ENCODE peak calls at places on chromosomes 4 and X, in ten cellular contexts. G is upper lobe of left lung; S is right atrium auricular region; P is upper lobe of right lung; M is CD8-positive, alpha-beta T cell; Z is GM23248; E is body of pancreas; Q is adipocyte; U is kidney; W is aorta. B is an unnamed sample. For H3K36me3, the result is how much of the 10 kb centered on the place peaks cover.

GRCh38 chr4:97924341-97924958 is 218.8 kb downstream of the STPG2 start:
- DNase-seq in W (no peak), U (no peak), P (no peak), S (no peak), Q (no peak), E (no peak), Z (no peak), G (no peak), M (no peak), B (no peak)

GRCh38 chr4:13236485-13236884 is 247.7 kb downstream of the RAB28 start:
- DNase-seq in P (no peak), G (no peak), W (no peak), U (no peak), M (no peak), Z (no peak), E (no peak), Q (no peak), S (no peak), B (no peak)

GRCh38 chrX:51459125-51459524 is 37.3 kb downstream of the NUDT11 start:
- DNase-seq in S (no peak), P (no peak), M (no peak), W (no peak), Z (peak), U (no peak), G (no peak), E (peak), Q (peak), B (peak)

GRCh38 chr4:176475091-176475490 is 155.3 kb downstream of the SPCS3 start:
- DNase-seq in M (no peak), U (no peak), Q (peak), S (no peak), W (no peak), E (no peak), Z (no peak), G (no peak), P (no peak), B (no peak)

GRCh38 chr4:58286335-58286734 is 1176.2 kb upstream of the IGFBP7 start:
- DNase-seq in E (no peak), U (no peak), M (no peak), P (no peak), S (no peak), G (no peak), W (no peak), Q (no peak), Z (no peak), B (no peak)

GRCh38 chrX:124555036-124555595 is 208.8 kb downstream of the SH2D1A start:
- DNase-seq in P (no peak), Z (peak), G (no peak), E (no peak), M (no peak), W (no peak), U (no peak), Q (peak), S (no peak), B (no peak)

GRCh38 chr4:161466321-161466720 is 697.5 kb downstream of the FSTL5 start:
- DNase-seq in U (no peak), S (no peak), Z (no peak), G (no peak), M (no peak), P (no peak), W (no peak), E (no peak), Q (no peak), B (no peak)

GRCh38 chr4:144355809-144356757 is 215.6 kb upstream of the GYPA start:
- DNase-seq in Q (peak), G (no peak), U (no peak), M (no peak), S (no peak), W (no peak), Z (peak), E (no peak), P (no peak), B (peak)

GRCh38 chr4:95548738-95549245 is at the start of gene UNC5C:
- DNase-seq in U (peak), G (peak), W (peak), M (no peak), S (peak), Z (peak), Q (peak), E (peak), P (peak), B (peak)

GRCh38 chrX:71607488-71607887 is 10.8 kb downstream of the CXCR3 start:
- DNase-seq in M (no peak), Q (no peak), G (no peak), S (no peak), U (no peak), E (no peak), W (no peak), P (no peak), Z (no peak), B (no peak)
- H3K36me3 ChIP-seq in M (under half), Q (half or more), G (half or more), S (half or more), U (under half), E (under half), W (under half), P (under half), Z (under half), B (half or more)

GRCh38 chr4:40924793-40925117 is 175.0 kb downstream of the NSUN7 start:
- DNase-seq in P (no peak), S (no peak), G (no peak), Z (no peak), W (no peak), M (no peak), Q (no peak), E (no peak), U (no peak), B (no peak)

GRCh38 chr4:40923326-40924095 is 173.8 kb downstream of the NSUN7 start:
- DNase-seq in Z (no peak), E (peak), W (no peak), P (no peak), G (no peak), M (no peak), S (no peak), Q (no peak), U (no peak), B (no peak)

GRCh38 chr4:40924096-40924792 is 174.5 kb downstream of the NSUN7 start:
- DNase-seq in W (peak), G (peak), Q (peak), P (peak), S (peak), M (peak), E (peak), Z (peak), U (no peak), B (peak)

GRCh38 chr4:40931238-40931637 is 181.5 kb downstream of the NSUN7 start:
- DNase-seq in E (no peak), W (no peak), Q (no peak), P (no peak), M (no peak), G (no peak), S (no peak), Z (no peak), U (no peak), B (no peak)

GRCh38 chr4:40927108-40927507 is 177.4 kb downstream of the NSUN7 start:
- DNase-seq in S (no peak), M (no peak), U (no peak), P (no peak), Z (no peak), E (no peak), Q (no peak), G (no peak), W (no peak), B (no peak)
- H3K36me3 ChIP-seq in S (under half), M (under half), U (under half), P (under half), Z (under half), E (under half), Q (under half), G (under half), W (under half), B (under half)

GRCh38 chrX:13763489-13763888 is 28.9 kb downstream of the OFD1 start:
- DNase-seq in M (no peak), Q (no peak), P (no peak), G (no peak), S (peak), Z (no peak), E (peak), W (no peak), U (no peak), B (no peak)

GRCh38 chrX:13759152-13759718 is 24.7 kb downstream of the OFD1 start:
- DNase-seq in E (no peak), W (no peak), Z (no peak), U (no peak), P (no peak), Q (no peak), M (no peak), G (no peak), S (no peak), B (no peak)

GRCh38 chrX:13760428-13760827 is 25.9 kb downstream of the OFD1 start:
- DNase-seq in E (no peak), M (no peak), Z (no peak), W (no peak), U (no peak), Q (no peak), G (no peak), S (no peak), P (no peak), B (no peak)

GRCh38 chrX:13762015-13762414 is 27.5 kb downstream of the OFD1 start:
- DNase-seq in S (no peak), W (no peak), U (no peak), Z (no peak), M (no peak), G (no peak), Q (no peak), P (no peak), E (no peak), B (no peak)

DNA sequence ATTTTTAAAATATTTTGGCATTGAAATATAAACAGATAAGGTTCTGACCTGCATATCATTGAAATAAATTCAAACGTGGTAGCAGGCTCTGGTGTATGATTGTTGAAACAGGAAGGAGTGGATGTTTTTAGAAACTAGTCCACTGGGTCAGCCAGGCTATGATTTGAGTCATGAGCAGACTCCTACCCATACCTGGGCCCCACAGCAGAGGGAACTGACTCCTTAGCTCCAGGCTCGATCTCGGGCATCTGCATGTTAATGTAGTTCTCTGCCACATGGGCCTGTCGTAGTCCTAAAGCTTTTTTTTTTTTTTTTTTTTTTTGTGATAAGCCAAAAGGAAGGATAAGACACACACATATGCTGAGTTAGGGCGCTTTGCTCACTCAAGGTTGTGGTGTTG is 27.1 kb downstream of the OFD1 start:
- DNase-seq in S (no peak), M (no peak), Z (no peak), E (no peak), W (no peak), Q (peak), U (no peak), P (no peak), G (no peak), B (peak)
- H3K36me3 ChIP-seq in S (under half), M (under half), Z (under half), E (under half), W (under half), Q (half or more), U (under half), P (under half), G (under half), B (under half)

GRCh38 chrX:100829730-100830129 is 9.5 kb downstream of the CSTF2 start:
- DNase-seq in W (no peak), P (no peak), S (no peak), E (no peak), Q (peak), U (no peak), G (no peak), M (no peak), Z (peak), B (no peak)

GRCh38 chrX:100830143-100830542 is 10.0 kb downstream of the CSTF2 start:
- DNase-seq in W (no peak), Z (no peak), U (no peak), Q (no peak), P (no peak), E (no peak), S (no peak), G (no peak), M (no peak), B (no peak)

GRCh38 chrX:100831219-100831946 is 11.2 kb downstream of the CSTF2 start:
- DNase-seq in U (no peak), W (no peak), E (no peak), G (no peak), S (no peak), Q (no peak), M (no peak), P (no peak), Z (no peak), B (no peak)

DNA sequence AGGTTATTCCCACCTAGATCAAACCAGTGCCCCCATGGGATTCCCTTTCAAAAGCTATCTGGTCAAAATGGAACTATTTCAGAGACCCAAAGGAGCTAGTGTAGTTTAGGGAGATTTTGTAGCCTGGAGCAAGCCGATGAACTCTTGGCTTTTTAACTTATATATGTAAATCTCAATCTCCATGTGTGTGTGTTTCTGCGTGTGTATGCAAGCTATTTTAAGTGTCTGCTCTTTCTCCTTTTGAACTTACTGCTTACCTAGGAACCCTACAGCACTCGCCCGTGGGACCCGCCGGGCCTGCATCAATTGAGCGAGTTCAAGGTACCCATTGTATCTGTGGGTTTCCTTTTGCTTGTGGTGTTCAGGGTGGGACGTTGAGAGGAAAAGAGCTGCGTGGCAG is 10.4 kb downstream of the CSTF2 start:
- DNase-seq in W (no peak), U (no peak), P (no peak), M (no peak), E (no peak), Q (no peak), S (no peak), Z (no peak), G (peak), B (no peak)
- H3K36me3 ChIP-seq in W (under half), U (under half), P (half or more), M (under half), E (under half), Q (half or more), S (under half), Z (under half), G (under half), B (half or more)

GRCh38 chr4:186708554-186708953 is 15.1 kb downstream of the FAT1 start:
- DNase-seq in E (no peak), P (no peak), G (no peak), M (no peak), W (no peak), Z (no peak), Q (no peak), U (no peak), S (no peak), B (no peak)

GRCh38 chr4:186710521-186711119 is 13.0 kb downstream of the FAT1 start:
- DNase-seq in S (no peak), U (no peak), Z (no peak), G (no peak), M (no peak), P (no peak), E (no peak), Q (no peak), W (no peak), B (no peak)

GRCh38 chr4:186707996-186708395 is 15.7 kb downstream of the FAT1 start:
- DNase-seq in E (no peak), G (no peak), Q (no peak), Z (no peak), S (no peak), U (no peak), M (no peak), P (no peak), W (no peak), B (no peak)

GRCh38 chr4:186709509-186709908 is 14.1 kb downstream of the FAT1 start:
- DNase-seq in G (no peak), E (no peak), S (no peak), Q (no peak), W (no peak), Z (no peak), M (no peak), U (no peak), P (no peak), B (no peak)

GRCh38 chr4:186707574-186707973 is 16.1 kb downstream of the FAT1 start:
- DNase-seq in M (no peak), G (no peak), S (no peak), E (no peak), Q (no peak), P (no peak), Z (no peak), U (no peak), W (no peak), B (no peak)
- H3K36me3 ChIP-seq in M (under half), G (under half), S (under half), E (under half), Q (under half), P (under half), Z (under half), U (under half), W (under half), B (under half)

GRCh38 chr4:1985287-1985686 is 23.5 kb downstream of the NELFA start:
- DNase-seq in P (peak), E (no peak), Q (no peak), S (no peak), U (peak), G (peak), Z (no peak), M (no peak), W (no peak), B (no peak)
- H3K36me3 ChIP-seq in P (half or more), E (under half), Q (half or more), S (half or more), U (under half), G (half or more), Z (under half), M (under half), W (under half), B (half or more)

GRCh38 chr4:10086506-10087120 is 30.0 kb downstream of the WDR1 start:
- DNase-seq in G (no peak), Q (no peak), S (no peak), Z (no peak), U (peak), M (no peak), E (no peak), P (peak), W (peak), B (no peak)
- H3K36me3 ChIP-seq in G (half or more), Q (half or more), S (half or more), Z (half or more), U (half or more), M (half or more), E (under half), P (half or more), W (under half), B (half or more)

DNA sequence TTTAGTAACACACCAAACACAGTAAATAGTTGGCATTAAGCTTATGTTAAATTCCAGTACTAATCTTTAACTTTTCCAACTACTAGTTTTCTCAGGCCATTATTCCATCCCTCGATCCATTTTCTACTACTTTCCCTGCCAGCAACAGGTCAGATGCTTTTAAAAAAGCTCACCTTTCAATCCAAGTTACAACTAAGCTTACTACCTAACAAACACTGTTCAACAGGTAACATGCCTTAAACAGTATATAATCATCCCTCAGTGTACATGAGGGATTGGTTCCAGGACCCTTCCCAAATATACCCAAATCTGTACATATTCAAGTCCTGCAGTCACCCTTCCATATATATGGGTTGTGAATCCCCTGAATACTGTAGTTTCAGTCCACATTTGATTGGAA is 5.5 kb downstream of the CCNA2 start:
- DNase-seq in Q (no peak), S (no peak), P (no peak), G (no peak), M (no peak), E (no peak), U (no peak), W (no peak), Z (no peak), B (no peak)
- H3K36me3 ChIP-seq in Q (half or more), S (under half), P (half or more), G (half or more), M (under half), E (under half), U (under half), W (under half), Z (half or more), B (half or more)

DNA sequence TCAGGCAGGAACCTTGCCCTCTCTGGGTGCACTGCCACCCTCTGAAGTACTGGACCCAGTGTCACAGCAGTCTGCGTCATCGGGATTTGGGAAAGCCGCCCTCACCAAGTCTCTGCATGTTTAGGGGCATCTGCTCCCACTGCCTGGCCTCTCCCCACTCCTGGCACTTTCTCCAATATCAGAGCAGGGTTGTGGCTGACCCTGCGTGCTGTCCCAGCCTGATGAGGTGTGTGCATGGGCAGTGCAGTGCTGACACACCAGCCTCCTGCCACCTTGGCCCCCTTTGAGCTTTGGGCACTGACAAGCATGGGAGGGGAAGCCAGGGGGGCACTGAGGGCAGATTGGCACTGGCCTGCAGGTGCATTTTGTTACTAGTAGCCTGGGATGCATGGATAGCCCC is 652.5 kb downstream of the GABRG1 start:
- DNase-seq in Q (no peak), P (no peak), S (no peak), G (no peak), W (no peak), E (no peak), M (no peak), Z (no peak), U (peak), B (no peak)
- H3K36me3 ChIP-seq in Q (under half), P (under half), S (under half), G (under half), W (under half), E (under half), M (under half), Z (under half), U (under half), B (under half)